ENCODE peak calls at places on chromosomes 7 and 10, in five cellular contexts. W is GM12878, M is K562, U is SK-N-SH, C is HCT116. Q is an unnamed sample.

GRCh38 chr10:51892313-51892712 is 192.9 kb upstream of the CSTF2T start:
- DNase-seq in C (no peak), W (no peak), U (no peak), M (no peak), Q (no peak)

GRCh38 chr10:74032900-74033655 is 35.2 kb downstream of the VCL start:
- DNase-seq in W (no peak), U (no peak), M (no peak), C (no peak), Q (no peak)

GRCh38 chr10:123721441-123722049 is 55.4 kb downstream of the GPR26 start:
- DNase-seq in W (no peak), M (no peak), C (no peak), U (no peak), Q (no peak)

GRCh38 chr7:15199482-15199881 is 296.9 kb upstream of the DGKB start:
- DNase-seq in M (no peak), U (peak), C (no peak), W (no peak), Q (peak)

GRCh38 chr7:151248191-151249033 is at the start of gene SMARCD3:
- DNase-seq in W (no peak), U (peak), C (no peak), M (peak), Q (peak)

GRCh38 chr7:111215550-111215949 is 124.6 kb downstream of the LRRN3 start:
- DNase-seq in M (no peak), W (no peak), C (no peak), U (no peak), Q (no peak)

GRCh38 chr7:101554584-101555268 is 74.4 kb downstream of the MYL10 start:
- DNase-seq in W (no peak), C (no peak), M (no peak), U (no peak), Q (no peak)

GRCh38 chr7:36563706-36564325 is 160.5 kb downstream of the AOAH start:
- DNase-seq in W (no peak), C (no peak), M (no peak), U (no peak), Q (no peak)

GRCh38 chr10:50561266-50561665 is 62.5 kb downstream of the SGMS1 start:
- DNase-seq in W (no peak), U (no peak), M (no peak), C (no peak), Q (no peak)

GRCh38 chr10:62610649-62611229 is 193.8 kb upstream of the ADO start:
- DNase-seq in M (peak), U (peak), C (peak), W (no peak), Q (peak)

GRCh38 chr7:133230591-133231194 is 22.2 kb upstream of the EXOC4 start:
- DNase-seq in C (peak), U (peak), M (peak), W (no peak), Q (peak)

GRCh38 chr10:49601857-49602256 is 8.3 kb upstream of the SLC18A3 start:
- DNase-seq in C (no peak), M (no peak), W (no peak), U (no peak), Q (no peak)

GRCh38 chr7:74598558-74598957 is 59.0 kb upstream of the GTF2I start:
- DNase-seq in M (no peak), W (no peak), C (no peak), U (no peak), Q (no peak)

GRCh38 chr10:122286872-122287271 is 15.8 kb downstream of the BTBD16 start:
- DNase-seq in W (no peak), U (no peak), M (no peak), C (no peak), Q (no peak)

GRCh38 chr7:28956608-28957063 is 1.5 kb downstream of the TRIL start:
- DNase-seq in M (no peak), U (peak), W (no peak), C (no peak), Q (peak)

GRCh38 chr10:67695555-67695954 is 440 bp downstream of the CTNNA3 start:
- DNase-seq in U (no peak), M (no peak), W (no peak), C (no peak), Q (no peak)

GRCh38 chr7:93165447-93165846 is 17.3 kb upstream of the SAMD9L start:
- DNase-seq in U (no peak), M (no peak), W (peak), C (no peak), Q (no peak)

GRCh38 chr7:104627516-104627915 is 299.1 kb downstream of the LHFPL3 start:
- DNase-seq in C (no peak), W (no peak), M (no peak), U (no peak), Q (peak)

GRCh38 chr7:137820677-137821420 is 25.9 kb downstream of the DGKI start:
- DNase-seq in U (peak), C (no peak), W (no peak), M (no peak), Q (no peak)

GRCh38 chr7:135368416-135369186 is 135.0 kb downstream of the STRA8 start:
- DNase-seq in W (no peak), U (no peak), M (no peak), C (no peak), Q (no peak)

GRCh38 chr7:48876087-48876486 is 48.3 kb upstream of the CDC14C start:
- DNase-seq in M (no peak), C (no peak), U (no peak), W (no peak), Q (no peak)

GRCh38 chr10:84727398-84727797 is 399.0 kb downstream of the CCSER2 start:
- DNase-seq in W (no peak), C (no peak), U (no peak), M (no peak), Q (no peak)
- TF ChIP-seq JUND in W (no peak), C (no peak), U (no peak), M (no peak), Q (no peak)

GRCh38 chr7:4084271-4084670 is 597.8 kb upstream of the FOXK1 start:
- DNase-seq in W (no peak), U (no peak), M (no peak), C (no peak), Q (no peak)
- TF ChIP-seq JUND in W (no peak), U (no peak), M (no peak), C (no peak), Q (no peak)

GRCh38 chr10:19947656-19948055 is 131.4 kb downstream of the PLXDC2 start:
- DNase-seq in C (no peak), U (no peak), W (no peak), M (no peak), Q (no peak)
- TF ChIP-seq JUND in C (no peak), U (no peak), W (no peak), M (no peak), Q (no peak)

GRCh38 chr10:111057006-111057405 is 19.8 kb upstream of the ADRA2A start:
- DNase-seq in W (no peak), U (no peak), M (no peak), C (no peak), Q (no peak)
- TF ChIP-seq JUND in W (no peak), U (no peak), M (no peak), C (no peak), Q (no peak)

GRCh38 chr10:120012566-120012965 is 120.0 kb downstream of the SEC23IP start:
- DNase-seq in U (no peak), C (no peak), W (no peak), M (no peak), Q (no peak)
- TF ChIP-seq JUND in U (no peak), C (no peak), W (no peak), M (no peak), Q (no peak)

DNA sequence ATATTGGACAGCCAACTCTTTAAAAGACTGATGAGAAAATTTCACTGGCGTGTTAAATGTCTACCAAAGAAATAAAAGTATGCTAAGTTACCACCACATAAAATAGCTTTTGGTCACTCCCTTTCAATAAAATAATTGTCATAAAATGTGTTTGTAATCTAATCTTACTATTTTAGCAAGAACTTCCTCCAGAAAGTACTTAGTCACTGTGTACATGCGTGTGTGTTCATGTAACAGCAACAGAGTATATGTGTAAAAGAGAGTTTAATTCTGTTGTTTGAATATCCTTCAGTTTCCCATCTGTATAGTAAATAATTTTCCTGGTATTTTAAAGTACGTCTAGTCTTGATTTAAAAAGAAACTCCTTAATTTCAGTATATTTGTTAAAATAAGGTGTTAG is 35.0 kb upstream of the WASL start:
- DNase-seq in U (no peak), W (no peak), M (no peak), C (no peak), Q (no peak)
- TF ChIP-seq JUND in U (no peak), W (no peak), M (no peak), C (no peak), Q (no peak)

GRCh38 chr7:8226526-8226925 is 35.4 kb downstream of the ICA1 start:
- DNase-seq in C (no peak), U (no peak), M (no peak), W (no peak), Q (no peak)
- TF ChIP-seq JUND in C (no peak), U (no peak), M (no peak), W (no peak), Q (no peak)